ENCODE peak calls at places on chromosomes 3 and 15, in eight cellular contexts. U is uterus, N is upper lobe of left lung, R is K562, H is spleen, S is transverse colon, G is tibial nerve, V is breast epithelium. Q is an unnamed sample.
A peak's percentile ranks its signal among the peaks of the same experiment; 100 is the strongest.

GRCh38 chr15:91948001-91948608 is 94.6 kb downstream of the SLCO3A1 start:
- DNase-seq in V (peak; percentile 41), R (no peak), N (no peak), U (no peak), S (no peak), H (no peak), G (no peak), Q (no peak)

GRCh38 chr3:126733061-126733430 is 29.0 kb downstream of the CHCHD6 start:
- DNase-seq in R (no peak), G (no peak), S (no peak), N (no peak), H (no peak), V (no peak), U (no peak), Q (no peak)

GRCh38 chr15:100703032-100703578 is 100.7 kb downstream of the ASB7 start:
- DNase-seq in U (peak; percentile 8), H (no peak), S (no peak), G (no peak), N (no peak), R (peak; percentile 24), V (peak; percentile 7), Q (no peak)

GRCh38 chr3:38497026-38497425 is 886 bp downstream of the EXOG start:
- DNase-seq in N (no peak), V (no peak), H (no peak), G (no peak), U (no peak), R (peak; percentile 33), S (no peak), Q (no peak)

GRCh38 chr15:61834076-61834697 is 226.1 kb downstream of the VPS13C start:
- DNase-seq in V (peak; percentile 73), U (peak; percentile 84), H (peak; percentile 91), N (peak; percentile 94), G (peak; percentile 95), R (peak; percentile 81), S (peak; percentile 82), Q (no peak)

GRCh38 chr3:2099028-2099671 is 484 bp downstream of the CNTN4 start:
- DNase-seq in U (peak; percentile 21), N (peak; percentile 83), H (no peak), V (no peak), G (no peak), S (peak; percentile 34), R (no peak), Q (no peak)

GRCh38 chr3:149579838-149580542 is 77.8 kb downstream of the WWTR1 start:
- DNase-seq in G (no peak), S (no peak), N (no peak), V (no peak), R (no peak), U (no peak), H (no peak), Q (no peak)

GRCh38 chr3:197327701-197328100 is 29.3 kb upstream of the DLG1 start:
- DNase-seq in G (no peak), S (no peak), R (no peak), U (no peak), N (no peak), H (no peak), V (no peak), Q (no peak)

GRCh38 chr15:62426387-62426956 is 261.4 kb upstream of the C2CD4B start:
- DNase-seq in U (no peak), S (no peak), V (no peak), H (no peak), N (no peak), G (no peak), R (no peak), Q (no peak)

GRCh38 chr15:61421938-61422337 is 192.8 kb upstream of the RORA start:
- DNase-seq in R (no peak), H (no peak), S (no peak), N (no peak), V (no peak), U (no peak), G (no peak), Q (no peak)

GRCh38 chr3:185630182-185630622 is 44.1 kb downstream of the SENP2 start:
- DNase-seq in N (no peak), G (peak; percentile 74), V (peak; percentile 27), S (peak; percentile 49), H (no peak), U (peak; percentile 39), R (no peak), Q (no peak)

GRCh38 chr3:148955544-148956346 is 35.6 kb upstream of the GYG1 start:
- DNase-seq in S (peak; percentile 35), U (peak; percentile 88), V (peak; percentile 75), G (peak; percentile 91), N (no peak), H (no peak), R (peak; percentile 59), Q (no peak)

GRCh38 chr3:183114374-183114773 is 15.1 kb upstream of the MCCC1 start:
- DNase-seq in H (no peak), V (no peak), R (no peak), U (no peak), S (no peak), G (no peak), N (no peak), Q (no peak)

GRCh38 chr15:50891159-50891558 is 17.3 kb upstream of the AP4E1 start:
- DNase-seq in H (no peak), N (no peak), U (no peak), R (no peak), V (no peak), G (no peak), S (no peak), Q (no peak)

GRCh38 chr15:50889589-50889988 is 18.9 kb upstream of the AP4E1 start:
- DNase-seq in H (no peak), U (no peak), V (no peak), N (no peak), R (no peak), S (no peak), G (no peak), Q (no peak)

GRCh38 chr15:50890751-50891150 is 17.7 kb upstream of the AP4E1 start:
- DNase-seq in H (no peak), U (no peak), R (no peak), N (no peak), V (no peak), S (no peak), G (no peak), Q (no peak)

GRCh38 chr15:50888054-50888453 is 20.4 kb upstream of the AP4E1 start:
- DNase-seq in R (no peak), U (no peak), H (no peak), V (no peak), G (no peak), N (no peak), S (no peak), Q (no peak)

GRCh38 chr15:50893976-50894375 is 14.5 kb upstream of the AP4E1 start:
- DNase-seq in N (no peak), S (no peak), R (no peak), V (no peak), U (no peak), G (no peak), H (no peak), Q (no peak)
- H3K36me3 ChIP-seq in N (no peaks in the 10 kb centered on the region), S (no peaks in the 10 kb centered on the region), R (no peaks in the 10 kb centered on the region), V (no peaks in the 10 kb centered on the region), U (no peaks in the 10 kb centered on the region), G (no peaks in the 10 kb centered on the region), H (peaks cover 5% of the 10 kb centered on the region), Q (no peaks in the 10 kb centered on the region)

DNA sequence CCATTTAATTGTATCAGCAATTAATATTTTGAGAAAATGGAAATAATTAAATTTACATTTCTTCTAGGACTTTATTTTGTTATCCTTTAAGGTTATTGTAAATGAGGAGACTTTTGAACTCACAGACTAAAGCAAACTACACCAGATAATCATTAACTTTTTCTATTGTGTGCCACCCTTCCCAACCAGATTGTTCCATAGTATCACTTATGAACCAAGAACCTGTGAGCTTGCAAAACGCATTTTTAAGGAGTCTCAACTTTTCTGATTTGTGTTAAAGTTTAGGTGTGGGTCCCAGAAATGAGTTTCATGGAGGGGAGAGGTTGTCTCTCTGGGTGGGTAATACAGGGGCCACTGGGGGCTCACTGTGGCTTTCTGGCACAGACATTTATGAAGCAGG is 75.7 kb downstream of the IGF1R start:
- DNase-seq in S (no peak), G (no peak), U (no peak), N (no peak), V (no peak), R (no peak), H (no peak), Q (no peak)
- H3K27ac ChIP-seq in S (peak overlapping the region; percentile 66), G (no peak overlapping the region), U (no peak overlapping the region), N (no peak overlapping the region), V (peak overlapping the region; percentile 18), R (no peak overlapping the region), H (no peak overlapping the region), Q (no peak overlapping the region)

DNA sequence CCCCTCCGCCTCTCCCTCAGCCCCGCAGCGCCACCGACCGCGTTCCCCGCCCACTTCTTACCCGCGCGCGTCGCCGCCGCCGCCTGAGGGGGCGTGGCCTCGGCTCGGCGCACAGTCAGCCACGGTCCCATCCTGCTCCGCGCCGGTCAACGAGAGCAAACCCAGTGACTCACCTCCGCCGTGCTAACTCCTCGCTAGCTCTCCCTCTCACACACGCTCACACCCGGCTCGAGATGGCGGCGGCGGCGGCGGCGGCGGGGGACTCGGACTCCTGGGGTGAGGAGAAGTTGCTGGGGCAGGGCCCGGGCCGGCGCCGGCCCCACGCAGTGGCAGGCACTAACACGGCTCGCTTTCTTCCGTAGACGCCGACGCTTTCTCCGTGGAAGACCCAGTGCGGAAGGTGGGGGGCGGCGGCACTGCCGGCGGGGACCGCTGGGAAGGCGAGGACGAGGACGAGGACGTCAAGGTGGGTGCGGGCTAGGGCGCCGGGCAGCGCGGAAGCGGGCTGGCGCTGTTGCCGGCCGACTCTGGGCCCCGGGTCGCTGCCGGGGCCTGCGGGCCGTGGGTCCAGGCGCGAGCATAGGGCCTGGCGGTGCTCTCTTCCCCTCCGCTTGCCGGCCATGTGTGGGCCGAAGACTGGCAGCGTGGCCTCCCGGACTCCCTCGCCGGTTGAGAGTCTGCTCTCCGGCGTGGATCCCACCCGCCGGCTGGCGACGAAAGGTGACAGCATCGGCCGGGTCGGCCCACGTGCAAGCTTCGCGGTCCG is at the start of gene EIF3J:
- DNase-seq in U (peak; percentile 95), H (peak; percentile 99), V (peak; percentile 94), G (peak; percentile 88), S (peak; percentile 95), N (peak; percentile 99), R (peak; percentile 97), Q (peak; percentile 83)
- TF ChIP-seq POLR2A in U (peak; percentile 82), H (peak; percentile 94), V (peak; percentile 55), G (peak; percentile 63), S (peak; percentile 95), N (peak; percentile 90), R (peak; percentile 97), Q (peak; percentile 55)

GRCh38 chr15:41476416-41477048 is 17.1 kb upstream of the ITPKA start:
- DNase-seq in G (no peak), R (no peak), U (no peak), V (peak; percentile 35), N (no peak), H (no peak), S (no peak), Q (no peak)

GRCh38 chr15:41480396-41481140 is 13.1 kb upstream of the ITPKA start:
- DNase-seq in S (no peak), R (no peak), N (no peak), U (no peak), V (no peak), G (no peak), H (no peak), Q (no peak)

GRCh38 chr15:41473418-41473817 is 20.3 kb upstream of the ITPKA start:
- DNase-seq in R (no peak), H (no peak), S (no peak), U (no peak), N (no peak), V (no peak), G (no peak), Q (no peak)

GRCh38 chr15:41474436-41474835 is 19.2 kb upstream of the ITPKA start:
- DNase-seq in V (no peak), G (no peak), S (peak; percentile 36), R (no peak), U (no peak), H (no peak), N (no peak), Q (no peak)

GRCh38 chr15:41474941-41475340 is 18.7 kb upstream of the ITPKA start:
- DNase-seq in U (no peak), N (no peak), S (peak; percentile 60), H (no peak), G (no peak), R (no peak), V (peak; percentile 28), Q (no peak)
- H3K36me3 ChIP-seq in U (no peaks in the 10 kb centered on the region), N (peaks cover 30% of the 10 kb centered on the region), S (peaks cover 68% of the 10 kb centered on the region), H (peaks cover 100% of the 10 kb centered on the region), G (no peaks in the 10 kb centered on the region), R (peaks cover 80% of the 10 kb centered on the region), V (peaks cover 11% of the 10 kb centered on the region), Q (peaks cover 32% of the 10 kb centered on the region)

Q was measured in esophagus squamous epithelium.